ENCODE peak calls at places on chromosomes 6 and 20, in ten cellular contexts. One of them, this sample, is unnamed.

GRCh38 chr6:142833054-142833453 is 111.9 kb downstream of the HIVEP2 start:
- DNase-seq in psoas muscle: no peak
- DNase-seq in mesenchymal stem cell: peak; percentile 90
- DNase-seq in tibial nerve: no peak
- DNase-seq in CD8-positive, alpha-beta T cell: no peak
- DNase-seq in Panc1: peak; percentile 84
- DNase-seq in PC-9: peak; percentile 82
- DNase-seq in right lobe of liver: no peak
- DNase-seq in A549: no peak
- DNase-seq in small intestine: no peak
- DNase-seq in this sample: no peak

GRCh38 chr20:13331536-13331935 is 110.5 kb downstream of the ISM1 start:
- DNase-seq in right lobe of liver: no peak
- DNase-seq in A549: no peak
- DNase-seq in psoas muscle: no peak
- DNase-seq in Panc1: no peak
- DNase-seq in CD8-positive, alpha-beta T cell: no peak
- DNase-seq in PC-9: peak; percentile 46
- DNase-seq in tibial nerve: no peak
- DNase-seq in small intestine: no peak
- DNase-seq in mesenchymal stem cell: peak; percentile 28
- DNase-seq in this sample: no peak

GRCh38 chr6:142886431-142887170 is 58.4 kb downstream of the HIVEP2 start:
- DNase-seq in right lobe of liver: no peak
- DNase-seq in PC-9: peak; percentile 65
- DNase-seq in psoas muscle: no peak
- DNase-seq in A549: no peak
- DNase-seq in mesenchymal stem cell: peak; percentile 60
- DNase-seq in CD8-positive, alpha-beta T cell: no peak
- DNase-seq in Panc1: no peak
- DNase-seq in small intestine: peak; percentile 72
- DNase-seq in tibial nerve: no peak
- DNase-seq in this sample: peak; percentile 90

GRCh38 chr6:31805939-31806469 is 762 bp downstream of the LSM2 start:
- DNase-seq in A549: no peak
- DNase-seq in CD8-positive, alpha-beta T cell: no peak
- DNase-seq in mesenchymal stem cell: peak; percentile 8
- DNase-seq in small intestine: no peak
- DNase-seq in right lobe of liver: no peak
- DNase-seq in tibial nerve: no peak
- DNase-seq in psoas muscle: no peak
- DNase-seq in PC-9: no peak
- DNase-seq in Panc1: no peak
- DNase-seq in this sample: no peak

GRCh38 chr20:11776687-11777086 is 141.0 kb upstream of the BTBD3 start:
- DNase-seq in small intestine: no peak
- DNase-seq in right lobe of liver: no peak
- DNase-seq in psoas muscle: no peak
- DNase-seq in A549: no peak
- DNase-seq in CD8-positive, alpha-beta T cell: no peak
- DNase-seq in tibial nerve: no peak
- DNase-seq in PC-9: no peak
- DNase-seq in mesenchymal stem cell: no peak
- DNase-seq in Panc1: no peak
- DNase-seq in this sample: no peak

GRCh38 chr6:26305097-26305841 is 59.7 kb upstream of the BTN3A2 start:
- DNase-seq in tibial nerve: peak; percentile 62
- DNase-seq in right lobe of liver: no peak
- DNase-seq in mesenchymal stem cell: peak; percentile 56
- DNase-seq in CD8-positive, alpha-beta T cell: peak; percentile 56
- DNase-seq in psoas muscle: peak; percentile 66
- DNase-seq in A549: no peak
- DNase-seq in small intestine: peak; percentile 64
- DNase-seq in Panc1: no peak
- DNase-seq in PC-9: peak; percentile 72
- DNase-seq in this sample: no peak

GRCh38 chr6:111353914-111354464 is 129.0 kb downstream of the REV3L start:
- DNase-seq in right lobe of liver: no peak
- DNase-seq in A549: no peak
- DNase-seq in mesenchymal stem cell: no peak
- DNase-seq in PC-9: no peak
- DNase-seq in CD8-positive, alpha-beta T cell: no peak
- DNase-seq in small intestine: no peak
- DNase-seq in Panc1: no peak
- DNase-seq in psoas muscle: no peak
- DNase-seq in tibial nerve: no peak
- DNase-seq in this sample: no peak

GRCh38 chr6:153852481-153852880 is 186.6 kb upstream of the OPRM1 start:
- DNase-seq in Panc1: no peak
- DNase-seq in small intestine: no peak
- DNase-seq in psoas muscle: no peak
- DNase-seq in A549: no peak
- DNase-seq in PC-9: no peak
- DNase-seq in tibial nerve: no peak
- DNase-seq in CD8-positive, alpha-beta T cell: no peak
- DNase-seq in right lobe of liver: no peak
- DNase-seq in mesenchymal stem cell: peak; percentile 3
- DNase-seq in this sample: no peak

GRCh38 chr20:58650776-58651547 is at the start of gene STX16:
- DNase-seq in A549: peak; percentile 99
- DNase-seq in CD8-positive, alpha-beta T cell: peak; percentile 87
- DNase-seq in tibial nerve: peak; percentile 81
- DNase-seq in small intestine: peak; percentile 97
- DNase-seq in psoas muscle: peak; percentile 90
- DNase-seq in Panc1: peak; percentile 67
- DNase-seq in right lobe of liver: peak; percentile 93
- DNase-seq in PC-9: peak; percentile 88
- DNase-seq in mesenchymal stem cell: peak; percentile 94
- DNase-seq in this sample: peak; percentile 84

GRCh38 chr20:58647814-58648501 is 3.1 kb upstream of the STX16 start:
- DNase-seq in mesenchymal stem cell: no peak
- DNase-seq in PC-9: no peak
- DNase-seq in CD8-positive, alpha-beta T cell: no peak
- DNase-seq in A549: no peak
- DNase-seq in psoas muscle: no peak
- DNase-seq in small intestine: no peak
- DNase-seq in Panc1: no peak
- DNase-seq in tibial nerve: no peak
- DNase-seq in right lobe of liver: peak; percentile 24
- DNase-seq in this sample: no peak

GRCh38 chr20:58650181-58650775 is 805 bp upstream of the STX16 start:
- DNase-seq in CD8-positive, alpha-beta T cell: peak; percentile 53
- DNase-seq in Panc1: no peak
- DNase-seq in tibial nerve: peak; percentile 29
- DNase-seq in PC-9: no peak
- DNase-seq in small intestine: peak; percentile 10
- DNase-seq in psoas muscle: no peak
- DNase-seq in A549: no peak
- DNase-seq in right lobe of liver: peak; percentile 59
- DNase-seq in mesenchymal stem cell: no peak
- DNase-seq in this sample: no peak

GRCh38 chr20:58651548-58651822 is 402 bp downstream of the STX16 start:
- DNase-seq in small intestine: no peak
- DNase-seq in CD8-positive, alpha-beta T cell: no peak
- DNase-seq in PC-9: no peak
- DNase-seq in psoas muscle: no peak
- DNase-seq in mesenchymal stem cell: no peak
- DNase-seq in tibial nerve: no peak
- DNase-seq in Panc1: no peak
- DNase-seq in A549: no peak
- DNase-seq in right lobe of liver: no peak
- DNase-seq in this sample: no peak

DNA sequence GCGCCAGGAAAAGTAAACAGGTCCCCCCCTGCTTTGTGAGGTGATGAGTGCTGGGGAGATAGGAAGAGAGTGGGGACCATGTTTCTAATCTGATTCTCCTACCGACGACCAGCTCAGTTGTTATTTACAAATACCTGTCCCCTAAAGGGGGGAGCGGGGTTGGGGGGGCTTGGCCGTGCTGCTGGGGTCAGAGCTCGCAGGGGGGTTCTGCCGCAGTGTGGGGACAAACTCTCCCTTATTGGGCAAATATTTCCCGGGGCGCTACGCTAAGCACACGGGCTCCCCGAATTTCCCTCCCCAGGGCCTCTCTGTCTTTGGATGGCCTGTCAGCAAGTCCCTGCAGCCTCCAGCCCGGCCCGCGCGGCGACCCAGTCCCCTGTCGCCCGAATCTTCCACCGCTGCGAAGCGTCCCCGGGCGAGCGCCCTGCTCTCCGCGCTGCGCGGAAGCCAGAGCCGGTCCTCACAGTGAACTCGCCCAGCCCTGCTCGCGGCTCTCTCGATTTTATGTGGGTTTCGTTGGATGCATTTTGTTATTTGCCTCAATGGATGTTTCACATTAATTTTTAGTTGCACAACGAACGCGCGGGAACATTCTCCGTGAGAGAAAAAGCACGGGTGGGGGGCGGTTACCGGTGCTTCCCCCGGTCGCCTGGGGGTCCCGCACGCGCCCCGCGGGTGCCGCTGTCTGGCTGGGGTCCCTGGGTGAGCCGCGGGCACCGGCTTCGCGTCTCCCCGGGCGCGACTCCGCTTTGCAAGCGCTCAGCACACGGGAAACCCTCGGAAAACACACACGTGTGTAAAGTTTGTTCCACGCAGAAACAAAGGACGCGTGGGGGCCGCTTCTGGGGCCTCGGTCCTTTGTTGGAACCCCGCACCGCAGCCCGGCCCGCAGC is 1.5 kb upstream of the STX16 start:
- DNase-seq in PC-9: no peak
- DNase-seq in tibial nerve: no peak
- DNase-seq in psoas muscle: no peak
- DNase-seq in small intestine: peak; percentile 21
- DNase-seq in right lobe of liver: peak; percentile 51
- DNase-seq in CD8-positive, alpha-beta T cell: peak; percentile 42
- DNase-seq in Panc1: no peak
- DNase-seq in mesenchymal stem cell: no peak
- DNase-seq in A549: no peak
- DNase-seq in this sample: no peak
- H3K4me3 ChIP-seq in PC-9: peak overlapping the region; percentile 95
- H3K4me3 ChIP-seq in tibial nerve: peak overlapping the region; percentile 90
- H3K4me3 ChIP-seq in psoas muscle: peak overlapping the region; percentile 73
- H3K4me3 ChIP-seq in small intestine: peak overlapping the region; percentile 51
- H3K4me3 ChIP-seq in right lobe of liver: peak overlapping the region; percentile 95
- H3K4me3 ChIP-seq in CD8-positive, alpha-beta T cell: peak overlapping the region; percentile 86
- H3K4me3 ChIP-seq in Panc1: peak overlapping the region; percentile 25
- H3K4me3 ChIP-seq in mesenchymal stem cell: no peak overlapping the region
- H3K4me3 ChIP-seq in A549: no peak overlapping the region
- H3K4me3 ChIP-seq in this sample: peak overlapping the region; percentile 95

GRCh38 chr6:33416386-33417126 is 1.4 kb downstream of the CUTA start:
- DNase-seq in A549: no peak
- DNase-seq in psoas muscle: no peak
- DNase-seq in PC-9: no peak
- DNase-seq in Panc1: no peak
- DNase-seq in CD8-positive, alpha-beta T cell: no peak
- DNase-seq in mesenchymal stem cell: no peak
- DNase-seq in right lobe of liver: no peak
- DNase-seq in tibial nerve: no peak
- DNase-seq in small intestine: no peak
- DNase-seq in this sample: peak; percentile 60
- H3K4me3 ChIP-seq in A549: peak overlapping the region; percentile 63
- H3K4me3 ChIP-seq in psoas muscle: peak overlapping the region; percentile 73
- H3K4me3 ChIP-seq in PC-9: peak overlapping the region; percentile 84
- H3K4me3 ChIP-seq in Panc1: peak overlapping the region; percentile 86
- H3K4me3 ChIP-seq in CD8-positive, alpha-beta T cell: peak overlapping the region; percentile 70
- H3K4me3 ChIP-seq in mesenchymal stem cell: peak overlapping the region; percentile 99
- H3K4me3 ChIP-seq in right lobe of liver: peak overlapping the region; percentile 76
- H3K4me3 ChIP-seq in tibial nerve: peak overlapping the region; percentile 80
- H3K4me3 ChIP-seq in small intestine: no peak overlapping the region
- H3K4me3 ChIP-seq in this sample: peak overlapping the region; percentile 64

GRCh38 chr20:59600472-59600871 is 3.9 kb upstream of the PHACTR3 start:
- DNase-seq in right lobe of liver: no peak
- DNase-seq in Panc1: no peak
- DNase-seq in psoas muscle: no peak
- DNase-seq in tibial nerve: no peak
- DNase-seq in mesenchymal stem cell: no peak
- DNase-seq in CD8-positive, alpha-beta T cell: no peak
- DNase-seq in PC-9: no peak
- DNase-seq in A549: no peak
- DNase-seq in small intestine: no peak
- DNase-seq in this sample: no peak
- H3K4me3 ChIP-seq in right lobe of liver: no peak overlapping the region
- H3K4me3 ChIP-seq in Panc1: no peak overlapping the region
- H3K4me3 ChIP-seq in psoas muscle: no peak overlapping the region
- H3K4me3 ChIP-seq in tibial nerve: no peak overlapping the region
- H3K4me3 ChIP-seq in mesenchymal stem cell: no peak overlapping the region
- H3K4me3 ChIP-seq in CD8-positive, alpha-beta T cell: no peak overlapping the region
- H3K4me3 ChIP-seq in PC-9: no peak overlapping the region
- H3K4me3 ChIP-seq in A549: no peak overlapping the region
- H3K4me3 ChIP-seq in small intestine: no peak overlapping the region
- H3K4me3 ChIP-seq in this sample: no peak overlapping the region

GRCh38 chr6:170292778-170293164 is 1.9 kb upstream of the DLL1 start:
- DNase-seq in A549: peak; percentile 38
- DNase-seq in PC-9: no peak
- DNase-seq in mesenchymal stem cell: no peak
- DNase-seq in Panc1: no peak
- DNase-seq in psoas muscle: no peak
- DNase-seq in right lobe of liver: peak; percentile 40
- DNase-seq in CD8-positive, alpha-beta T cell: no peak
- DNase-seq in tibial nerve: no peak
- DNase-seq in small intestine: no peak
- DNase-seq in this sample: no peak

GRCh38 chr6:170290306-170291128 is at the start of gene DLL1:
- DNase-seq in CD8-positive, alpha-beta T cell: peak; percentile 46
- DNase-seq in mesenchymal stem cell: peak; percentile 68
- DNase-seq in A549: no peak
- DNase-seq in psoas muscle: peak; percentile 57
- DNase-seq in right lobe of liver: peak; percentile 61
- DNase-seq in Panc1: no peak
- DNase-seq in tibial nerve: no peak
- DNase-seq in small intestine: no peak
- DNase-seq in PC-9: no peak
- DNase-seq in this sample: no peak

GRCh38 chr6:170293411-170293844 is 2.5 kb upstream of the DLL1 start:
- DNase-seq in small intestine: no peak
- DNase-seq in tibial nerve: no peak
- DNase-seq in psoas muscle: no peak
- DNase-seq in right lobe of liver: no peak
- DNase-seq in PC-9: no peak
- DNase-seq in Panc1: no peak
- DNase-seq in mesenchymal stem cell: no peak
- DNase-seq in A549: no peak
- DNase-seq in CD8-positive, alpha-beta T cell: no peak
- DNase-seq in this sample: no peak

GRCh38 chr6:170291271-170292110 is 613 bp upstream of the DLL1 start:
- DNase-seq in A549: no peak
- DNase-seq in tibial nerve: peak; percentile 51
- DNase-seq in PC-9: no peak
- DNase-seq in small intestine: no peak
- DNase-seq in CD8-positive, alpha-beta T cell: peak; percentile 52
- DNase-seq in Panc1: no peak
- DNase-seq in mesenchymal stem cell: no peak
- DNase-seq in right lobe of liver: peak; percentile 71
- DNase-seq in psoas muscle: peak; percentile 69
- DNase-seq in this sample: no peak

DNA sequence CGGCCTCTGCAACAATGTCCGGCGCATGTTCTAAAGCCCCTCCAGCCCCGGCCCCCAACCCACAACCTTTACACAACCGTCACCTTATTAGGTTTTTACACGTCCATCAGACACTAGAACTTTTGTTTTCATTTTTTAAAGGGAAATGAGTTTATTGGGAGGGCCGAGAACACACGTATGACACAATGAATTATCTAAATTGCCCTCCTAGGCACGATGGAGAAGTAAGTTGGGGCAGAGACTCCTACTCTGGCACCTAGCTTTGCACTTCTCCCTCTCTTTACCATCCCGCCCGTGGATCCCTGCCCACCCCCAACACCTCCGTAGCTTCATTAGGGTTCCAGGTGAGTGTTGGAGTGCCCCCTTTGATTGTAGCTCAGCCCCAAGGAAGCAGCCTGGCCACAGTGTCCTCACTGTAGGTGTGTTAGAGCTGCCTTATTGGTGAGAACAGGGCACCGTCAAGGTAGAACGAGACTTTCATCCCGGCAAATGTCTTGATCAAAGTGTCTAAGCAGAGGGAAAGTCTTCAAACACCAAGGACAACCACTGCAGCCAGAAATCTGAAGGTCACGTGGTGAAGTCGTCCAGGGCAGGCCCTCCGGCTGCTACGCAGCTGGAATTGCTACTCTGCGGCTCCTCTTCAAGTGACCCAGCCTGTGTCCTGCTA is 1.4 kb upstream of the DLL1 start:
- DNase-seq in CD8-positive, alpha-beta T cell: no peak
- DNase-seq in A549: no peak
- DNase-seq in Panc1: no peak
- DNase-seq in PC-9: no peak
- DNase-seq in right lobe of liver: no peak
- DNase-seq in small intestine: no peak
- DNase-seq in psoas muscle: no peak
- DNase-seq in tibial nerve: no peak
- DNase-seq in mesenchymal stem cell: no peak
- DNase-seq in this sample: no peak
- H3K4me3 ChIP-seq in CD8-positive, alpha-beta T cell: peak overlapping the region; percentile 55
- H3K4me3 ChIP-seq in A549: peak overlapping the region; percentile 62
- H3K4me3 ChIP-seq in Panc1: peak overlapping the region; percentile 70
- H3K4me3 ChIP-seq in PC-9: no peak overlapping the region
- H3K4me3 ChIP-seq in right lobe of liver: peak overlapping the region; percentile 14
- H3K4me3 ChIP-seq in small intestine: no peak overlapping the region
- H3K4me3 ChIP-seq in psoas muscle: peak overlapping the region; percentile 84
- H3K4me3 ChIP-seq in tibial nerve: peak overlapping the region; percentile 78
- H3K4me3 ChIP-seq in mesenchymal stem cell: peak overlapping the region; percentile 68
- H3K4me3 ChIP-seq in this sample: peak overlapping the region; percentile 6

This sample was measured in GM12864.